ENCODE peak calls at places on chromosomes 13 and 19, in five cellular contexts. One of them, this sample, is unnamed.

GRCh38 chr13:98523455-98524102 is 53.3 kb downstream of the STK24 start:
- DNase-seq in brain microvascular endothelial cell: no peak
- DNase-seq in GM23338: no peak
- DNase-seq in coronary artery: no peak
- DNase-seq in body of pancreas: no peak
- DNase-seq in this sample: no peak

GRCh38 chr13:105202384-105202783 is 1333.1 kb downstream of the EFNB2 start:
- DNase-seq in GM23338: peak
- DNase-seq in brain microvascular endothelial cell: peak
- DNase-seq in body of pancreas: no peak
- DNase-seq in coronary artery: no peak
- DNase-seq in this sample: peak

GRCh38 chr19:54133312-54133956 is 4.1 kb upstream of the CNOT3 start:
- DNase-seq in GM23338: peak
- DNase-seq in coronary artery: no peak
- DNase-seq in brain microvascular endothelial cell: no peak
- DNase-seq in body of pancreas: no peak
- DNase-seq in this sample: no peak

GRCh38 chr19:7862413-7862951 is 11.7 kb downstream of the PRR36 start:
- DNase-seq in body of pancreas: peak
- DNase-seq in brain microvascular endothelial cell: peak
- DNase-seq in coronary artery: no peak
- DNase-seq in GM23338: peak
- DNase-seq in this sample: peak

GRCh38 chr13:30908416-30908980 is 2.4 kb downstream of the MEDAG start:
- DNase-seq in coronary artery: no peak
- DNase-seq in GM23338: no peak
- DNase-seq in brain microvascular endothelial cell: no peak
- DNase-seq in body of pancreas: no peak
- DNase-seq in this sample: peak

GRCh38 chr13:43684947-43685725 is 101.6 kb downstream of the ENOX1 start:
- DNase-seq in GM23338: no peak
- DNase-seq in brain microvascular endothelial cell: no peak
- DNase-seq in body of pancreas: no peak
- DNase-seq in coronary artery: no peak
- DNase-seq in this sample: no peak

GRCh38 chr19:15091918-15092753 is 10.1 kb downstream of the OR1I1 start:
- DNase-seq in GM23338: peak
- DNase-seq in coronary artery: no peak
- DNase-seq in body of pancreas: peak
- DNase-seq in brain microvascular endothelial cell: peak
- DNase-seq in this sample: peak

GRCh38 chr13:88436974-88437373 is 765.8 kb downstream of the SLITRK5 start:
- DNase-seq in brain microvascular endothelial cell: no peak
- DNase-seq in coronary artery: no peak
- DNase-seq in GM23338: no peak
- DNase-seq in body of pancreas: no peak
- DNase-seq in this sample: no peak

GRCh38 chr13:99185606-99186005 is 15.0 kb upstream of the UBAC2 start:
- DNase-seq in body of pancreas: no peak
- DNase-seq in brain microvascular endothelial cell: no peak
- DNase-seq in GM23338: peak
- DNase-seq in coronary artery: no peak
- DNase-seq in this sample: no peak

GRCh38 chr19:28943651-28944050 is 269.3 kb downstream of the UQCRFS1 start:
- DNase-seq in brain microvascular endothelial cell: no peak
- DNase-seq in GM23338: peak
- DNase-seq in body of pancreas: no peak
- DNase-seq in coronary artery: no peak
- DNase-seq in this sample: no peak

GRCh38 chr19:19539738-19540703 is 2.0 kb downstream of the CILP2 start:
- DNase-seq in brain microvascular endothelial cell: peak
- DNase-seq in GM23338: peak
- DNase-seq in coronary artery: no peak
- DNase-seq in body of pancreas: peak
- DNase-seq in this sample: peak

GRCh38 chr19:23996549-23996948 is 81.9 kb downstream of the ZNF726 start:
- DNase-seq in body of pancreas: no peak
- DNase-seq in coronary artery: no peak
- DNase-seq in GM23338: peak
- DNase-seq in brain microvascular endothelial cell: no peak
- DNase-seq in this sample: no peak

GRCh38 chr19:49605605-49606004 is 14.6 kb downstream of the PRR12 start:
- DNase-seq in coronary artery: no peak
- DNase-seq in body of pancreas: no peak
- DNase-seq in GM23338: no peak
- DNase-seq in brain microvascular endothelial cell: no peak
- DNase-seq in this sample: no peak

GRCh38 chr13:112349681-112350080 is 26.5 kb upstream of the SPACA7 start:
- DNase-seq in brain microvascular endothelial cell: no peak
- DNase-seq in body of pancreas: no peak
- DNase-seq in GM23338: no peak
- DNase-seq in coronary artery: no peak
- DNase-seq in this sample: no peak

GRCh38 chr13:94224670-94225069 is 254.8 kb downstream of the DCT start:
- DNase-seq in GM23338: peak
- DNase-seq in brain microvascular endothelial cell: no peak
- DNase-seq in coronary artery: no peak
- DNase-seq in body of pancreas: no peak
- DNase-seq in this sample: no peak

GRCh38 chr13:34654682-34655081 is 287.4 kb upstream of the NBEA start:
- DNase-seq in body of pancreas: peak
- DNase-seq in brain microvascular endothelial cell: no peak
- DNase-seq in GM23338: no peak
- DNase-seq in coronary artery: no peak
- DNase-seq in this sample: no peak

DNA sequence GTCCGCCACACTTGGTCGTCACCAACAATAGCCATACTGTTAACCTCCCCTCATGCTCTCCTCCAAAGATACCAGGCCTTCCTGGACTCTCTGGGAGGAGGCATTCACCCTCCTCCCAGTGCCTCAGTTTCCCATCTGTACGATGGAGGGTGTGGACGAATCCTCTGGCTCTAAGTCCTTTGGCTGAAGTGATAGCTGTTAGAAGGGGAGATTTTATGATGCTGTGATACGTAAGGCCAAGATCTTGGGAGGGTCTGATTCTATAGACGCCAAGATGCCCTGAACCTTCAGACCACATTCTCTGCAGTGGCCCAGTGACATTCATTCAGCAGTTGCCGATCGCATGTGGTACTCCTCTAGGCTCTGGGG is 14.8 kb upstream of the NOP53 start:
- DNase-seq in body of pancreas: no peak
- DNase-seq in brain microvascular endothelial cell: no peak
- DNase-seq in coronary artery: no peak
- DNase-seq in GM23338: no peak
- DNase-seq in this sample: no peak
- H3K4me3 ChIP-seq in body of pancreas: no peak
- H3K4me3 ChIP-seq in brain microvascular endothelial cell: no peak
- H3K4me3 ChIP-seq in coronary artery: peak
- H3K4me3 ChIP-seq in GM23338: peak
- H3K4me3 ChIP-seq in this sample: no peak

GRCh38 chr13:51781246-51782022 is 22.5 kb downstream of the DHRS12 start:
- DNase-seq in body of pancreas: peak
- DNase-seq in coronary artery: no peak
- DNase-seq in brain microvascular endothelial cell: no peak
- DNase-seq in GM23338: peak
- DNase-seq in this sample: peak
- TF ChIP-seq CTCF in body of pancreas: peak
- TF ChIP-seq CTCF in coronary artery: no peak
- TF ChIP-seq CTCF in brain microvascular endothelial cell: peak
- TF ChIP-seq CTCF in GM23338: peak
- TF ChIP-seq CTCF in this sample: peak

GRCh38 chr19:42200116-42200740 is 17.2 kb downstream of the DEDD2 start:
- DNase-seq in brain microvascular endothelial cell: no peak
- DNase-seq in GM23338: no peak
- DNase-seq in body of pancreas: no peak
- DNase-seq in coronary artery: no peak
- DNase-seq in this sample: no peak

GRCh38 chr19:42199440-42200115 is 17.9 kb downstream of the DEDD2 start:
- DNase-seq in brain microvascular endothelial cell: no peak
- DNase-seq in body of pancreas: peak
- DNase-seq in coronary artery: no peak
- DNase-seq in GM23338: peak
- DNase-seq in this sample: no peak

GRCh38 chr19:42203700-42204099 is 13.8 kb downstream of the DEDD2 start:
- DNase-seq in body of pancreas: no peak
- DNase-seq in brain microvascular endothelial cell: no peak
- DNase-seq in GM23338: no peak
- DNase-seq in coronary artery: no peak
- DNase-seq in this sample: no peak

GRCh38 chr19:42202290-42202867 is 15.1 kb downstream of the DEDD2 start:
- DNase-seq in GM23338: no peak
- DNase-seq in brain microvascular endothelial cell: no peak
- DNase-seq in coronary artery: no peak
- DNase-seq in body of pancreas: no peak
- DNase-seq in this sample: no peak

DNA sequence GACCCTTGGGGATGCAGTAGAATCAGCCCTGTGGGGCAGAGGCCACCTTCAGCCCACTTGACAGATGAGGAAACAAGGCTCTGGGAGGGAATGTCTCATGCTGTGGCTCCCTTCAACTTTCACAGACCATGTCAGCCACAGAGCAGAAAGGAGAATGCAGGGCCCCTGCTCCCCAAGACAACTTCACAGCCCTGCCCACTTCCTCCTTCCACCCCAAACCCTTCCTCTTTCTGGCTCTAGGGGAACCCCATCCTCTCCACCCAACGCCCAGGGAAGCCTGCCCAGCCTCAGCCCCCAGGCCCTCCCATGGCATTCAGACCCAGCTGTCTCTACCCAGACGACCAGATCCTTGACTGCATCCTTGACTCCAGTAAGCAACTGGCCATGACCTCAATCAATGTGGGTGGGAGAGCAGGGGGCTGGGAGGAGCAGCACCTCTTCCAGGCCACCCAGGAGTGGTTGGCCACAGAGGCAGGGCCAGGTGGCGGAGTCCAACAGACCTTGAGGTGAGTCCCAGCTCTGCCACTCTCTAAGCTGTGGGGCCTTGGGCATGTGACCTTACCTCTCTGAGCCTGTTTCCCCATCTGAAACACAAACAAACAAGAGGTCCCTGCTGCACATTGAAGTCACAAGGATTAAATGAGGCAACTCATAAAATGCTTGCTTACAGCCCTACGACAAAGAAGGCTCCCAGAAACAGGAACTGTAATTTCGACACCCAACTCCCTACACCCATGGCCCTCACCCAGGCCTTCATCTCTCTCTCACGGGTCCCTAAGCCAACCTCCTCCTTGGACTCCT is 15.8 kb downstream of the DEDD2 start:
- DNase-seq in GM23338: no peak
- DNase-seq in brain microvascular endothelial cell: no peak
- DNase-seq in body of pancreas: peak
- DNase-seq in coronary artery: no peak
- DNase-seq in this sample: no peak
- H3K4me3 ChIP-seq in GM23338: no peak
- H3K4me3 ChIP-seq in brain microvascular endothelial cell: no peak
- H3K4me3 ChIP-seq in body of pancreas: no peak
- H3K4me3 ChIP-seq in coronary artery: no peak
- H3K4me3 ChIP-seq in this sample: no peak

GRCh38 chr19:46691104-46691503 is 25.8 kb downstream of the PRKD2 start:
- DNase-seq in body of pancreas: no peak
- DNase-seq in coronary artery: no peak
- DNase-seq in brain microvascular endothelial cell: no peak
- DNase-seq in GM23338: no peak
- DNase-seq in this sample: no peak
- TF ChIP-seq CTCF in body of pancreas: no peak
- TF ChIP-seq CTCF in coronary artery: no peak
- TF ChIP-seq CTCF in brain microvascular endothelial cell: no peak
- TF ChIP-seq CTCF in GM23338: no peak
- TF ChIP-seq CTCF in this sample: no peak

DNA sequence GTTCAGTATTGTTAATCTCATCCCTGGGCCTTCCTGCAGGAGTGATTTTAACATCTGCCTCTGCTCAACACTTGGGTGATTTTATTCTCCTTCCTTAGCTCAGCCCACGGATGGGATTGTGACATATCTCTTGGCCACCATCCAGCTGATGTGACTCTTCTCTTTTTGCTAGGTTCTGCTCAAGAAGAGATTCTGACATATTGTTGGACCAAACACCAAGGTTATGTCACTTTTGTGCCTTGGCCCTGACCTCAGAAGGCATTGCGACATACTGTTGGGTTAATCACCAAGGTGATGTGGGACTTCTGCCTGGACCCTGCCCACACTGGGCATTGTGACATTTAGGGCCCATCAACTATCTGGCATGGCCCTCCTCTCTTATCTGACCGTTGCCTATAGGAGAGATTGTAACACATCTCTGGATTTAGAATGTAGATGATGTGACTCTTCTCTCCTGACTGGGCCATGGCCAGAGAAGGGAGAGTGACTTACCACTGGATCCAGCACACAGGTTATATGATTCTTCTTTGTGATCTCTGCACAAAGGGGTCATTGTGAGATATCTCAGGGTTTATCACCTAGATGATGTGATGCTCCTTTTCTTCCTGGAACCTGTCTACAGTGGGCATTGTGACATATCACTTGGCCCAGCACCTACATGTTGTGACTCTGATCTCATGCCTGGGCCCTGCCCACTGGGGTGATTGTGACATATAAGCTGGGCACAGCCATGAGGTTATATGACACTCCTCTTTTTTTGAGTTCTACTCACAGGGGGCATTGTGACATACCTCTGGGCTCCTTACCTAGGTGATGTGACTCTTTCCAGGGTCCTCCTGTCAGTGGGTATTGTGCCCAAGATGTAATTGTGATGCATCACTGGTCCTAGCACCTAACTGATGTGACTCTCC is 88.8 kb downstream of the ZNF429 start:
- DNase-seq in body of pancreas: peak
- DNase-seq in coronary artery: no peak
- DNase-seq in GM23338: no peak
- DNase-seq in brain microvascular endothelial cell: no peak
- DNase-seq in this sample: no peak
- H3K4me3 ChIP-seq in body of pancreas: no peak
- H3K4me3 ChIP-seq in coronary artery: no peak
- H3K4me3 ChIP-seq in GM23338: no peak
- H3K4me3 ChIP-seq in brain microvascular endothelial cell: no peak
- H3K4me3 ChIP-seq in this sample: no peak

DNA sequence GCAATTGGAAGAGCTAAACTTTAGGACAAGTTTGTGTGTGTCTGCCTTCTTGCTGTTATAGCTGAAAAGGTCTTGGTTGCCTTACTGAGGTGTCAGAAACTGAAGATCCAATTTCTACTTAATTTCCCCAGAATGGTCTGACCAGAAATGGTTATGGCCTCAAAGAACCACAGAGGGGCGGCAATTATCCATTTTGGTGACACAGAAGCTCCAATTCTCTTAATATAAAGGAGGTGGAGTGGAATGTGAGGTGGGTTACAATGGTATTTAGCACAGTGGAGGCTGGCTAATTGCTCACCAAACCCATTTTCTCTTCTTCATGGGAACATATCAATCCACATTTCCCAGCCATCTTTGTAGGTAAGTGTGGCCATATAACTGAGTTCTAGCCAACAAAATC is 1157.2 kb downstream of the OLFM4 start:
- DNase-seq in coronary artery: no peak
- DNase-seq in body of pancreas: peak
- DNase-seq in GM23338: peak
- DNase-seq in brain microvascular endothelial cell: no peak
- DNase-seq in this sample: no peak
- TF ChIP-seq CTCF in coronary artery: no peak
- TF ChIP-seq CTCF in body of pancreas: peak
- TF ChIP-seq CTCF in GM23338: peak
- TF ChIP-seq CTCF in brain microvascular endothelial cell: no peak
- TF ChIP-seq CTCF in this sample: no peak